ENCODE peak calls at places on chromosomes 12 and 14, in nine cellular contexts. E is A549, G is endothelial cell, U is lung, O is hepatocyte, X is cardiac fibroblast, B is AG10803, Q is fibroblast of villous mesenchyme, F is GM12864. A is an unnamed sample.

GRCh38 chr14:76862546-76863282 is 36.5 kb downstream of the LRRC74A start:
- DNase-seq in E (no peak), G (no peak), U (no peak), O (no peak), X (no peak), B (no peak), Q (no peak), F (no peak), A (no peak)

GRCh38 chr12:71772728-71773127 is 18.1 kb downstream of the RAB21 start:
- DNase-seq in E (no peak), G (no peak), U (no peak), O (no peak), X (no peak), B (no peak), Q (no peak), F (no peak), A (no peak)

GRCh38 chr12:105355752-105356151 is 25.3 kb downstream of the C12orf75 start:
- DNase-seq in E (peak), G (no peak), U (no peak), O (no peak), X (peak), B (peak), Q (peak), F (no peak), A (no peak)

GRCh38 chr12:92912052-92912451 is 17.0 kb downstream of the EEA1 start:
- DNase-seq in E (no peak), G (no peak), U (no peak), O (no peak), X (no peak), B (peak), Q (peak), F (no peak), A (peak)

GRCh38 chr12:106773286-106773685 is 1.2 kb upstream of the RIC8B start:
- DNase-seq in E (peak), G (no peak), U (no peak), O (no peak), X (no peak), B (no peak), Q (no peak), F (no peak), A (no peak)

GRCh38 chr12:99915251-99916082 is 69.3 kb downstream of the ANKS1B start:
- DNase-seq in E (peak), G (no peak), U (no peak), O (no peak), X (peak), B (peak), Q (peak), F (no peak), A (no peak)

GRCh38 chr12:104520242-104520900 is 63.6 kb downstream of the CHST11 start:
- DNase-seq in E (no peak), G (no peak), U (no peak), O (no peak), X (no peak), B (no peak), Q (peak), F (no peak), A (no peak)

GRCh38 chr12:3041558-3042164 is 35.5 kb upstream of the TSPAN9 start:
- DNase-seq in E (peak), G (peak), U (peak), O (peak), X (peak), B (peak), Q (peak), F (peak), A (peak)

GRCh38 chr14:22200977-22201605 is 387.9 kb downstream of the DAD1 start:
- DNase-seq in E (peak), G (no peak), U (no peak), O (peak), X (peak), B (peak), Q (peak), F (peak), A (peak)

GRCh38 chr14:49861923-49862673 is 9.5 kb upstream of the NEMF start:
- DNase-seq in E (peak), G (peak), U (peak), O (peak), X (peak), B (peak), Q (peak), F (peak), A (peak)

GRCh38 chr12:68237068-68237467 is 11.5 kb upstream of the IL26 start:
- DNase-seq in E (no peak), G (no peak), U (no peak), O (no peak), X (peak), B (no peak), Q (no peak), F (no peak), A (no peak)

GRCh38 chr14:88614218-88614907 is 51.5 kb downstream of the ZC3H14 start:
- DNase-seq in E (no peak), G (no peak), U (no peak), O (no peak), X (peak), B (peak), Q (peak), F (no peak), A (peak)

GRCh38 chr12:46400406-46400805 is 27.8 kb upstream of the SLC38A2 start:
- DNase-seq in E (no peak), G (no peak), U (no peak), O (no peak), X (no peak), B (peak), Q (no peak), F (no peak), A (no peak)

GRCh38 chr12:40327506-40327905 is 102.7 kb downstream of the LRRK2 start:
- DNase-seq in E (no peak), G (no peak), U (no peak), O (no peak), X (no peak), B (peak), Q (no peak), F (no peak), A (no peak)

GRCh38 chr14:36315159-36315853 is 5.1 kb downstream of the MBIP start:
- DNase-seq in E (no peak), G (no peak), U (no peak), O (no peak), X (no peak), B (no peak), Q (no peak), F (no peak), A (peak)

GRCh38 chr14:57533214-57533613 is 39.6 kb upstream of the CCDC198 start:
- DNase-seq in E (peak), G (peak), U (no peak), O (peak), X (peak), B (peak), Q (peak), F (peak), A (peak)

GRCh38 chr14:91714805-91715204 is 17.1 kb downstream of the CATSPERB start:
- DNase-seq in E (no peak), G (no peak), U (no peak), O (no peak), X (no peak), B (no peak), Q (no peak), F (no peak), A (no peak)

GRCh38 chr14:22570132-22570949 is 18.7 kb downstream of the DAD1 start:
- DNase-seq in E (peak), G (peak), U (peak), O (peak), X (peak), B (peak), Q (peak), F (peak), A (peak)

GRCh38 chr12:104805186-104805585 is 152.9 kb downstream of the SLC41A2 start:
- DNase-seq in E (no peak), G (no peak), U (no peak), O (no peak), X (peak), B (peak), Q (peak), F (no peak), A (no peak)

GRCh38 chr14:35534130-35534883 is at the start of gene INSM2:
- DNase-seq in E (peak), G (peak), U (no peak), O (no peak), X (peak), B (no peak), Q (no peak), F (no peak), A (peak)

GRCh38 chr12:52235001-52235760 is 2.1 kb downstream of the KRT7 start:
- DNase-seq in E (peak), G (no peak), U (no peak), O (no peak), X (no peak), B (peak), Q (no peak), F (no peak), A (peak)

GRCh38 chr12:39592295-39592694 is 27.3 kb downstream of the ABCD2 start:
- DNase-seq in E (peak), G (no peak), U (no peak), O (peak), X (no peak), B (no peak), Q (no peak), F (no peak), A (no peak)

GRCh38 chr12:124032265-124032886 is 59.4 kb downstream of the ZNF664 start:
- DNase-seq in E (peak), G (peak), U (no peak), O (peak), X (peak), B (peak), Q (peak), F (no peak), A (peak)

GRCh38 chr14:104105071-104105821 is 19.7 kb downstream of the ASPG start:
- DNase-seq in E (no peak), G (no peak), U (no peak), O (no peak), X (no peak), B (no peak), Q (no peak), F (no peak), A (no peak)

GRCh38 chr12:38268612-38269011 is 48.0 kb upstream of the ALG10B start:
- DNase-seq in E (no peak), G (no peak), U (no peak), O (no peak), X (no peak), B (no peak), Q (no peak), F (no peak), A (no peak)

DNA sequence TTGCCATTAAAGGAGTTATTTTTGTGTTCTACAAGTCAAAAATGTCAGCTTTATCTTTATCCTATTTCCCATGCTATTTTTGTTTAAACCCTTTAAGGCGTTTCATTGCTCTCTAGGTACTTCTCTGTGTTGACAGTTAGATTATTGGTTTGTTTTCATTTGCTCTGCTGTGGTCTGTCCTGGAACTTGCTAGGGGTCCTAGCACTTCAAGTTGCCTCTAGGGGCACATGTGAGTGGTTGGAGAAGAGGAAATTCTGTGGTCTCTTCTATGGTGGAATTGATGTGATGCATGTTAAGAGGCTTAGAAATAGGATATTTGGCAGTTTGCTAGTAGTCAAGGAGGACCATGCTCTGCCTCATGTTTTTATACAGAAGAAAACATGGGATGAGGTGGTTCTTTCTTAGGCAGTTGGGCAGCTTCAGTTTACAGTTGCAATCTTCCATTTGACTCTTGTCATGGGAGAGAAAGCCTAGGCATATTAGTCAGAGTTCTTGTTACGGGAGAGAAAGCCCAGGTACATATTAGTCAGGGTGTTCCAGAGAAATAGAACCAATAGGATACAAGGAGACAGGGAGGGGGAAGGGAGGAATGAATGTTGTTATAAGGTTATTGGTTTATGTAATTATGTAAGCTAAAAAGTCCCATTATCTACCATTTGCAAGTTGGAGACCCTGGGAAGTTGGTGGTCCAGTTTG is 14.4 kb downstream of the TTLL5 start:
- DNase-seq in E (no peak), G (no peak), U (no peak), O (no peak), X (no peak), B (no peak), Q (no peak), F (no peak), A (no peak)
- TF ChIP-seq CTCF in E (no peak), G (no peak), U (no peak), O (no peak), X (no peak), B (no peak), Q (peak), F (peak), A (no peak)

DNA sequence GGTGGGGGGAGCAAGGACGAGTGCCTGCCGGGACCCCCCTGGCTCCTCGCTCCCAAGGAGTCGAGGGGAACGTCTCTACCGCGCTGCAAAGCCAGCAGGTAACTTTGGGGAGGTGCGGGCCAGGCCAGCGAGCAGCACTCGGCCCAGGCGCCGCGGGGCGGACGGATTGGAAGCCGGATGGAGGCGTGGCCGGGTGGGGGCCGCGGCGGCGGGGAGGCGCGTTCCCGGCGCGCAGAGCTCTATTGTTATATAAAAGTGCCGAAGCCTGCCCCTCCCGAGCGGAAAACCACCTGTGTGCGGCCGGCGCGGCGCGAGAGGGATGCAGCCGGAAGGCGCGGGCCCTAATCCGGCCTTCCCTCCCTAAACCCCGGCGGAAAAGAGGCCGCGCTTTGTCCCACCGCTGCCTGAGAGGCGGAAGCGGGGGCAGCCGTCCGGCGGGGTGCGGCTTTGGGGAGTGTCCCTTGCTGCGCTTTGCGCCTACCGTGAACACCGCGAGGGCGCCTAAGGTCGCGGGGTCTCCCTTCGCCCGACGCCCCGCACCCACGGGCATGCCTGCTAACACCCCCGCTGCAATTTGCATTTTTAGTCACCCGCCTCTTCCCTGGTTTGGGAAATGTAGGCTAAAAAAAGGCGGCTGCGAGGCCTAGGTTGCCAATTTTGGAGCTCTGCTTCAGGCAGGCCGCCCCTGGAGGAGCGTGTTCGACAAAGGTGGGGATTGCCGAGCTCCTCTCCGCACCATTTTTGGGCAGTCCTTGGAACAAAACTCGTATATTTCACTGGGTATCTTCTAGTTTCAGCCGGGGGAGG is 1.7 kb upstream of the DUSP6 start:
- DNase-seq in E (peak), G (peak), U (peak), O (peak), X (peak), B (peak), Q (peak), F (no peak), A (peak)
- TF ChIP-seq CTCF in E (no peak), G (no peak), U (no peak), O (no peak), X (no peak), B (no peak), Q (no peak), F (no peak), A (no peak)

DNA sequence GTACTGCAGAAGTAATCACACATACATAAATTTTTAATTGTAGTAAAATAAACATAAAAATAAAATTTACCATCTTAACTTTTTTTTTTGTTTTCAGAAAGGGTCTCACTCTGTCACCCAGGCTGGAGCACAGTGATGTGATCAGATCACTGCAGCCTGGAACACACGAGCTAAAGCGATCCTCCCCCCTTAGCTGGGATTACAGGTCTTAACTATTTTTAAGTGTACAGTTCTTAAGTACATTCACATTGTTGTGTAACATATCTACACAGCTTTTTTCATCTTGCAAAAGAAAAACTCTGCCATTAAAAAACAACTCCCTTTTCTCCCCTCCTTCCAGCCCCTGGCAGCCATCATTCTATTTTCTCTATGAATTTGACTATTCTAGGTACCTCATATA is 92.3 kb downstream of the PPP1R12A start:
- DNase-seq in E (no peak), G (no peak), U (no peak), O (no peak), X (no peak), B (no peak), Q (peak), F (no peak), A (no peak)
- TF ChIP-seq CTCF in E (no peak), G (no peak), U (no peak), O (no peak), X (no peak), B (no peak), Q (no peak), F (no peak), A (no peak)

GRCh38 chr12:24557738-24558137 is 391.2 kb downstream of the BCAT1 start:
- DNase-seq in E (no peak), G (no peak), U (no peak), O (no peak), X (no peak), B (no peak), Q (no peak), F (no peak), A (no peak)
- TF ChIP-seq CTCF in E (no peak), G (peak), U (no peak), O (no peak), X (no peak), B (no peak), Q (no peak), F (no peak), A (no peak)

DNA sequence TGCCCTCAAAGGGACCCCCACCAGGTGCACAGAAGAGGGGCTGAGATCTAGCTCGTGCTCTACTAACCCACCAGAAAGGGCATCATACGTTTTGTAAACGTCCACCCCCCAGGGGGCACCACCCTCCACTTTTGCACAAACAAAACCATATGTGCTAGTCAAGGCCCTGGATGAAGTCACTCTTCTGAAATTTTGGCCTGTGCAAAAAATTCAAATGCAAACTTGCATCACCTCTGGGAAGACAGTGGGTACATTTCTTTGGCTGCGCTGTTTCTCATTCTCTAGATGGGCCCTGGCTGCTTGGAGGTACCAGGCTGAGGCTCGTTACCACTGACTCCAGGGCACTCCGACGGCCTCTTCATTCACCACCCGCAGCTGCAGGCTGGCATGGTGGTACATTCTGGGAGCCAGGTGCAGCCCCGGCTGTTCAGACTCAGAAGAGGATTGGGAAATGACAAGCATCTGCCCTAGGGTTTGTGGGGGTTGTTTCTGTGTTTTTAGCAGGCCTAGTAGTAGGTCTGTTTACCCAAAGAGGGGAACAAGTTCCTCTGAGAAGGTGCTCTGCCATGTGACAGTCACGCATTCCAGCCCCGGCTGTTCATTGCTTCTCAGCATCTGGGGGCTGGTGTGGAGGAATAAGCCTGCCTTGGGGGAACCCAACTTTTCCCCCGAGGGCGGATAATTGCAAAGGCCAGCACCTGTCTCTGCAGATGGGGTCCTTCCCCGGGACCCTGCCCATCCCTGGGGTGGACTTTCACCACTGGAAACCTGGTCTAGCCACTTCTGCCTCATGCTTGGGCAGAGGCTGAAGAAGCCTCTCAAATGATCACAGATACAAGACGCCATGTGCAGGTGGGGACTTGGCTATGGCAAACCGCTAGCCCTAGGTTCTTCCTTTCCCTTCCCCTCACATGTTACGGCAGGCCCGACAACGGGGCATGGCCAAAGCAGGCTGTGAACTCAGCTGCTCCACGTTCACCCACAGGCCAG is 147.6 kb downstream of the DPF3 start:
- DNase-seq in E (no peak), G (no peak), U (peak), O (no peak), X (peak), B (peak), Q (peak), F (no peak), A (no peak)
- TF ChIP-seq CTCF in E (no peak), G (no peak), U (no peak), O (no peak), X (peak), B (peak), Q (no peak), F (no peak), A (no peak)

GRCh38 chr12:10015450-10015849 is 5.0 kb downstream of the CLEC12B start:
- DNase-seq in E (no peak), G (no peak), U (no peak), O (no peak), X (no peak), B (no peak), Q (no peak), F (no peak), A (no peak)

GRCh38 chr12:10018390-10018789 is 8.0 kb downstream of the CLEC12B start:
- DNase-seq in E (no peak), G (no peak), U (no peak), O (no peak), X (no peak), B (no peak), Q (peak), F (no peak), A (no peak)

GRCh38 chr12:10016881-10017280 is 6.5 kb downstream of the CLEC12B start:
- DNase-seq in E (peak), G (no peak), U (no peak), O (no peak), X (no peak), B (peak), Q (no peak), F (no peak), A (no peak)

DNA sequence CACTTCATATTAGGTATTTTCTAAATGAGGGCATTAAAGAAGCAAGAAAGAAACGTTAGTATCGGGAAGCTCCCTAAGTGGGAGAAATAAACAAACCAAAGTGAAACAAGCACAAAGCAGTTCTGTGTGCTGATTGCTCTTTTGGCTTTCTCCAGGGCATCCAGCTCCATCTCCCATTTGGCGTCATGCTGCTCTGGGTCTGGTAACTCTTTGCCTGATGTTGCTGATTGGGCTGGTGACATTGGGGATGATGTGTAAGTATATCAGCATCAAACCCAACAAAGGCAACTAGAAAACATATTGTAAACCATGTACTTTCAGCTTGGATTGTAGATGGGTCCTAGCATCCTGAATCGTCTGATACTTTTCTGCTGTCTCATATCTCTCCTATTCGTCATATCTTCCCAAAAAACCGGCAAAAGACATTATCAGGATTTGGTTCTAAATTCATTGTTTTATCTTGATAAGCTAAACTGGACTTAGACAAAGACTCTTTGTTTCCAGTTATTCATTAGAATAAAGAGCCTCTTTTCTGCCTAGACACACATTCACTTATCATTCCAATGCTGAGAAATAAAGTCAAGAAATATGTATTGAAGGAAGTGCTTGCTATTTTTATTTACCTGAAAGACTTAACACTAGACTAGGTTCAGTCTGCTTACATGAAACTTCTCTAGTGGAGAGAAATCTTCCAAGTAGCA is 2.4 kb downstream of the CLEC12B start:
- DNase-seq in E (no peak), G (no peak), U (no peak), O (no peak), X (no peak), B (no peak), Q (no peak), F (no peak), A (no peak)
- TF ChIP-seq CTCF in E (no peak), G (no peak), U (no peak), O (no peak), X (no peak), B (no peak), Q (no peak), F (no peak), A (no peak)